ENCODE peak calls at places on chromosomes 11 and 22, in five cellular contexts. M is AG09319, G is brain microvascular endothelial cell, O is GM19239, S is ureter. T is an unnamed sample.

GRCh38 chr22:38870791-38871359 is 1.1 kb downstream of the CBX6 start:
- DNase-seq in M (no peak), G (no peak), O (no peak), S (peak), T (no peak)

GRCh38 chr11:77353131-77353530 is 51.6 kb upstream of the GDPD4 start:
- DNase-seq in M (no peak), G (no peak), O (no peak), S (no peak), T (no peak)

GRCh38 chr22:27032121-27032761 is 374.9 kb downstream of the MIAT start:
- DNase-seq in M (no peak), G (no peak), O (no peak), S (no peak), T (peak)

GRCh38 chr22:41699264-41700104 is at the start of gene MEI1:
- DNase-seq in M (peak), G (peak), O (peak), S (peak), T (peak)

GRCh38 chr11:34585870-34586654 is 34.8 kb upstream of the EHF start:
- DNase-seq in M (peak), G (peak), O (peak), S (no peak), T (peak)

GRCh38 chr11:44630511-44631210 is 65.2 kb downstream of the CD82 start:
- DNase-seq in M (no peak), G (no peak), O (no peak), S (peak), T (no peak)

GRCh38 chr11:25943031-25943430 is 388.9 kb upstream of the ANO3 start:
- DNase-seq in M (no peak), G (no peak), O (no peak), S (no peak), T (no peak)

GRCh38 chr11:67344264-67344663 is 9.1 kb downstream of the POLD4 start:
- DNase-seq in M (no peak), G (no peak), O (no peak), S (no peak), T (no peak)

GRCh38 chr11:128146926-128147605 is 440.3 kb downstream of the ETS1 start:
- DNase-seq in M (no peak), G (no peak), O (no peak), S (no peak), T (no peak)

GRCh38 chr11:68399916-68400315 is 60.6 kb upstream of the PPP6R3 start:
- DNase-seq in M (no peak), G (no peak), O (no peak), S (no peak), T (no peak)

GRCh38 chr22:23773247-23774113 is 831 bp downstream of the MMP11 start:
- DNase-seq in M (no peak), G (no peak), O (no peak), S (no peak), T (no peak)

GRCh38 chr11:130159657-130160459 is at the start of gene ST14:
- DNase-seq in M (no peak), G (no peak), O (no peak), S (peak), T (no peak)

GRCh38 chr22:19559324-19559811 is 35.2 kb upstream of the CLDN5 start:
- DNase-seq in M (no peak), G (no peak), O (no peak), S (no peak), T (no peak)

GRCh38 chr11:78187366-78188011 is 937 bp downstream of the KCTD21 start:
- DNase-seq in M (no peak), G (no peak), O (no peak), S (no peak), T (no peak)

GRCh38 chr11:72673284-72673942 is 809 bp downstream of the PDE2A start:
- DNase-seq in M (no peak), G (no peak), O (no peak), S (no peak), T (no peak)

GRCh38 chr11:133835258-133836075 is 9.8 kb downstream of the SPATA19 start:
- DNase-seq in M (no peak), G (peak), O (peak), S (no peak), T (peak)

GRCh38 chr22:37529652-37530345 is 10.6 kb upstream of the CARD10 start:
- DNase-seq in M (no peak), G (no peak), O (no peak), S (no peak), T (no peak)

GRCh38 chr22:28741200-28741757 is 341 bp downstream of the CHEK2 start:
- DNase-seq in M (no peak), G (no peak), O (no peak), S (no peak), T (no peak)

GRCh38 chr11:132332521-132332920 is 962.1 kb downstream of the NTM start:
- DNase-seq in M (no peak), G (no peak), O (no peak), S (no peak), T (no peak)

GRCh38 chr22:37569009-37569920 is 9.0 kb downstream of the CDC42EP1 start:
- DNase-seq in M (no peak), G (no peak), O (no peak), S (no peak), T (peak)

GRCh38 chr11:96213500-96213899 is 129.5 kb downstream of the MAML2 start:
- DNase-seq in M (peak), G (peak), O (no peak), S (no peak), T (peak)

GRCh38 chr11:32148824-32149223 is 58.0 kb downstream of the RCN1 start:
- DNase-seq in M (no peak), G (no peak), O (no peak), S (no peak), T (no peak)

GRCh38 chr22:20565079-20565734 is 57.8 kb downstream of the MED15 start:
- DNase-seq in M (no peak), G (no peak), O (no peak), S (no peak), T (no peak)

GRCh38 chr22:17235149-17235655 is 16.0 kb upstream of the ADA2 start:
- DNase-seq in M (no peak), G (no peak), O (no peak), S (no peak), T (no peak)

GRCh38 chr11:94664336-94664735 is 97.2 kb downstream of the PIWIL4 start:
- DNase-seq in M (no peak), G (no peak), O (no peak), S (no peak), T (peak)

GRCh38 chr11:74212533-74212932 is 41.4 kb downstream of the PPME1 start:
- DNase-seq in M (no peak), G (no peak), O (no peak), S (no peak), T (no peak)

GRCh38 chr11:85029964-85030363 is 597.2 kb downstream of the DLG2 start:
- DNase-seq in M (no peak), G (peak), O (no peak), S (no peak), T (no peak)

T was measured in Daoy.